ENCODE peak calls at places on chromosome 21, in six cellular contexts. C is fibroblast of mammary gland, W is stomach, I is keratinocyte, V is GM20000, P is omental fat pad. N is an unnamed sample.

GRCh38 chr21:46436586-46436985 is 22.1 kb upstream of the DIP2A start:
- DNase-seq in C (no peak), W (no peak), I (no peak), V (no peak), P (no peak), N (no peak)

GRCh38 chr21:33127154-33127893 is 57.4 kb downstream of the OLIG1 start:
- DNase-seq in C (peak; percentile 67), W (peak; percentile 49), I (no peak), V (peak; percentile 77), P (peak; percentile 46), N (peak; percentile 80)

GRCh38 chr21:14773777-14774345 is 227.7 kb upstream of the SAMSN1 start:
- DNase-seq in C (peak; percentile 48), W (peak; percentile 66), I (no peak), V (peak; percentile 22), P (peak; percentile 68), N (peak; percentile 72)

GRCh38 chr21:16419188-16419874 is 689.5 kb downstream of the USP25 start:
- DNase-seq in C (peak; percentile 93), W (peak; percentile 81), I (no peak), V (no peak), P (peak; percentile 25), N (no peak)

GRCh38 chr21:29433366-29434059 is 134.8 kb downstream of the BACH1 start:
- DNase-seq in C (no peak), W (no peak), I (no peak), V (no peak), P (no peak), N (no peak)

GRCh38 chr21:35528109-35529042 is 479.3 kb upstream of the RUNX1 start:
- DNase-seq in C (no peak), W (no peak), I (no peak), V (peak; percentile 46), P (no peak), N (no peak)

GRCh38 chr21:25467891-25468290 is 139.4 kb downstream of the MRPL39 start:
- DNase-seq in C (peak; percentile 47), W (no peak), I (no peak), V (no peak), P (no peak), N (peak; percentile 35)

GRCh38 chr21:35529141-35529863 is 480.2 kb upstream of the RUNX1 start:
- DNase-seq in C (no peak), W (no peak), I (no peak), V (peak; percentile 53), P (no peak), N (peak; percentile 18)

GRCh38 chr21:36485476-36485875 is 5.6 kb upstream of the CLDN14 start:
- DNase-seq in C (no peak), W (no peak), I (no peak), V (no peak), P (no peak), N (no peak)

GRCh38 chr21:38478782-38479181 is 19.5 kb downstream of the ERG start:
- DNase-seq in C (peak; percentile 6), W (no peak), I (peak; percentile 91), V (no peak), P (no peak), N (peak; percentile 67)

GRCh38 chr21:15692711-15693110 is 37.1 kb upstream of the USP25 start:
- DNase-seq in C (no peak), W (no peak), I (no peak), V (no peak), P (no peak), N (no peak)

GRCh38 chr21:36047139-36047538 is 13.2 kb downstream of the SETD4 start:
- DNase-seq in C (no peak), W (no peak), I (no peak), V (no peak), P (no peak), N (no peak)

GRCh38 chr21:35059742-35060141 is 10.6 kb upstream of the RUNX1 start:
- DNase-seq in C (peak; percentile 47), W (no peak), I (no peak), V (no peak), P (no peak), N (no peak)

GRCh38 chr21:16708431-16708830 is 804.4 kb upstream of the CXADR start:
- DNase-seq in C (peak; percentile 64), W (no peak), I (no peak), V (no peak), P (no peak), N (no peak)

GRCh38 chr21:40623550-40623949 is 223.4 kb downstream of the DSCAM start:
- DNase-seq in C (no peak), W (no peak), I (no peak), V (no peak), P (no peak), N (no peak)

GRCh38 chr21:40616377-40616704 is 230.6 kb downstream of the DSCAM start:
- DNase-seq in C (no peak), W (no peak), I (no peak), V (no peak), P (no peak), N (no peak)

GRCh38 chr21:40618216-40618615 is 228.7 kb downstream of the DSCAM start:
- DNase-seq in C (no peak), W (no peak), I (no peak), V (no peak), P (no peak), N (no peak)

GRCh38 chr21:40622531-40622930 is 224.4 kb downstream of the DSCAM start:
- DNase-seq in C (no peak), W (no peak), I (no peak), V (no peak), P (no peak), N (no peak)

DNA sequence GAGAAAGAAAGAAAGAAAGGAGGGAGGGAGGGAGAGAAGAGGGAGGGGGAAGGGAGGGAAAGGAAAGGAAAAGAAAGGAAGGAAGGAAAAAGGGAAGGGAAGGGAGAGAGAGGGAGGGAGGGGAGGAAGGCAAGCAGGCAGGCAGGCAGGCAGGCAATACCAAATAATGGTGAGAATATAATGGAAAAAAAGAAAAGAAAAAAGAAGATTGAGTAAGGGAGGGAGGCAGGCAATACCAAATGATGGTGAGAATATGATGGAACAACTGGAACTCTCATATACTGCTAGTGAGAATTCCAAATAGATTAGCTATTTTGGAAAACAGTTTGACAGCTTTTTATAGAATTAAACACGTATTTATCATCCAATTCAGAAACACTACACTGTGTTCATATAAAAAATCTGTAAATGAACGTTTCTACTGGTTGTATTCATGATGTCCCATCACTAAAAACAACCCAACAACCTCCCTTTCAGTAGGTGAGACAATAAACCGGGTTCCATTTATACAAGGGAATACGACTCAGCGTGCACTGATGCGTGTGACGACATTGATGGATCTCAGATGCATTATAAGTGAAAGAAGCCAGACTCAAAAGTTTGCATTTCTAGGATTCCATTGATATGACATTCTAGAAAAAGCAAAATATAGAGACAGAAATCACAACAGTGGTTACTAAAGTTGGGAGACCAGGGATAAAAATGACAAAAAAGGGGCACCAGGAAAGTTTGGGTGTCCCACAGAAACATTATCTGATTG is 226.4 kb downstream of the DSCAM start:
- DNase-seq in C (no peak), W (no peak), I (no peak), V (no peak), P (no peak), N (no peak)
- TF ChIP-seq CTCF in C (no peak), W (no peak), I (no peak), V (no peak), P (no peak), N (no peak)

GRCh38 chr21:45192332-45192731 is 95.4 kb downstream of the POFUT2 start:
- DNase-seq in C (no peak), W (no peak), I (no peak), V (no peak), P (no peak), N (no peak)
- TF ChIP-seq CTCF in C (no peak), W (no peak), I (no peak), V (peak; percentile 1), P (no peak), N (no peak)

GRCh38 chr21:31088196-31088751 is 50.0 kb upstream of the KRTAP19-8 start:
- DNase-seq in C (no peak), W (no peak), I (no peak), V (no peak), P (no peak), N (no peak)
- TF ChIP-seq CTCF in C (no peak), W (no peak), I (no peak), V (no peak), P (no peak), N (no peak)

GRCh38 chr21:45289655-45290515 is 2.2 kb upstream of the POFUT2 start:
- DNase-seq in C (peak; percentile 38), W (peak; percentile 18), I (no peak), V (no peak), P (no peak), N (no peak)
- TF ChIP-seq CTCF in C (peak; percentile 28), W (no peak), I (no peak), V (no peak), P (no peak), N (no peak)

GRCh38 chr21:44486302-44486701 is 31.0 kb downstream of the LRRC3 start:
- DNase-seq in C (no peak), W (no peak), I (no peak), V (no peak), P (no peak), N (no peak)

GRCh38 chr21:44489962-44490361 is 34.7 kb downstream of the LRRC3 start:
- DNase-seq in C (no peak), W (no peak), I (no peak), V (no peak), P (no peak), N (no peak)

GRCh38 chr21:44485254-44485793 is 30.0 kb downstream of the LRRC3 start:
- DNase-seq in C (peak; percentile 36), W (no peak), I (no peak), V (no peak), P (no peak), N (no peak)

GRCh38 chr21:44485796-44486195 is 30.5 kb downstream of the LRRC3 start:
- DNase-seq in C (no peak), W (no peak), I (no peak), V (no peak), P (no peak), N (no peak)

DNA sequence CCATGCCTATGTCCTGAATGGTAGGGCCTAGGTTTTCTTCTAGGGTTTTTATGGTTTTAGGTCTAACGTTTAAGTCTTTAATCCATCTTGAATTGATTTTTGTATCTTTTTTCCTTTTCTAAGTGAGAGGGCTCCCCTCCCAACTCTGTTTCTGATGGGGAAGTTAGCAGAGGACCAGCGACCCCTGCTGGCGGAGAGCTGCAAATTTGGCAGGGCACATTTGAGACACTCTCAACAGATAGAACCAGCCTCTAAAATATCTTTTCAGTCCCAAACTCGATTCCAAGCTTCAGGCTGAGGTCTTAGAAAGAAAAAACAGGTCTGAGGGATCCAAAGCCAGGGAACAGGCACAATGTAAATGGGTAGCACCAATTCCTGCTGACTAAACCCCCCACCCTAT is 32.5 kb downstream of the LRRC3 start:
- DNase-seq in C (peak; percentile 46), W (no peak), I (no peak), V (peak; percentile 62), P (no peak), N (peak; percentile 24)
- TF ChIP-seq CTCF in C (peak; percentile 67), W (peak; percentile 32), I (peak; percentile 63), V (peak; percentile 25), P (no peak), N (peak; percentile 37)

N was measured in MCF 10A.